ENCODE peak calls at places on chromosome 22, in eight cellular contexts. One of them, this sample, is unnamed.
A peak's percentile ranks its signal among the peaks of the same experiment; 100 is the strongest.

GRCh38 chr22:41833369-41834004 is 582 bp downstream of the SREBF2 start:
- DNase-seq in CD8-positive, alpha-beta T cell: peak; percentile 25
- DNase-seq in NB4: peak; percentile 61
- DNase-seq in upper lobe of right lung: peak; percentile 81
- DNase-seq in kidney: peak; percentile 86
- DNase-seq in coronary artery: peak; percentile 79
- DNase-seq in fibroblast of lung: peak; percentile 45
- DNase-seq in HFFc6: no peak
- DNase-seq in this sample: no peak

GRCh38 chr22:46843691-46844297 is 81.3 kb downstream of the TBC1D22A start:
- DNase-seq in CD8-positive, alpha-beta T cell: no peak
- DNase-seq in NB4: no peak
- DNase-seq in HFFc6: peak; percentile 55
- DNase-seq in kidney: no peak
- DNase-seq in fibroblast of lung: peak; percentile 73
- DNase-seq in upper lobe of right lung: no peak
- DNase-seq in coronary artery: peak; percentile 58
- DNase-seq in this sample: no peak

GRCh38 chr22:17828502-17829080 is 54.3 kb upstream of the BID start:
- DNase-seq in NB4: no peak
- DNase-seq in HFFc6: no peak
- DNase-seq in fibroblast of lung: no peak
- DNase-seq in coronary artery: no peak
- DNase-seq in CD8-positive, alpha-beta T cell: no peak
- DNase-seq in upper lobe of right lung: no peak
- DNase-seq in kidney: no peak
- DNase-seq in this sample: no peak

GRCh38 chr22:42343551-42344081 is 73.2 kb upstream of the TCF20 start:
- DNase-seq in NB4: no peak
- DNase-seq in upper lobe of right lung: no peak
- DNase-seq in coronary artery: no peak
- DNase-seq in HFFc6: no peak
- DNase-seq in kidney: no peak
- DNase-seq in fibroblast of lung: peak; percentile 15
- DNase-seq in CD8-positive, alpha-beta T cell: no peak
- DNase-seq in this sample: no peak

GRCh38 chr22:22463855-22464540 is 44.5 kb downstream of the ZNF280B start:
- DNase-seq in fibroblast of lung: peak; percentile 40
- DNase-seq in coronary artery: no peak
- DNase-seq in upper lobe of right lung: no peak
- DNase-seq in kidney: no peak
- DNase-seq in NB4: peak; percentile 72
- DNase-seq in HFFc6: peak; percentile 43
- DNase-seq in CD8-positive, alpha-beta T cell: peak; percentile 30
- DNase-seq in this sample: peak; percentile 20

GRCh38 chr22:46577361-46578249 is 40.2 kb upstream of the CELSR1 start:
- DNase-seq in upper lobe of right lung: peak; percentile 76
- DNase-seq in CD8-positive, alpha-beta T cell: no peak
- DNase-seq in kidney: peak; percentile 83
- DNase-seq in coronary artery: no peak
- DNase-seq in fibroblast of lung: no peak
- DNase-seq in NB4: peak; percentile 35
- DNase-seq in HFFc6: no peak
- DNase-seq in this sample: no peak

GRCh38 chr22:23097412-23098229 is 27.3 kb downstream of the GNAZ start:
- DNase-seq in HFFc6: no peak
- DNase-seq in coronary artery: no peak
- DNase-seq in CD8-positive, alpha-beta T cell: no peak
- DNase-seq in fibroblast of lung: no peak
- DNase-seq in kidney: no peak
- DNase-seq in upper lobe of right lung: no peak
- DNase-seq in NB4: no peak
- DNase-seq in this sample: no peak

GRCh38 chr22:43001271-43002197 is 13.4 kb downstream of the PACSIN2 start:
- DNase-seq in coronary artery: no peak
- DNase-seq in kidney: no peak
- DNase-seq in fibroblast of lung: peak; percentile 76
- DNase-seq in HFFc6: no peak
- DNase-seq in NB4: peak; percentile 57
- DNase-seq in upper lobe of right lung: no peak
- DNase-seq in CD8-positive, alpha-beta T cell: no peak
- DNase-seq in this sample: no peak

GRCh38 chr22:37454857-37455686 is 27.8 kb upstream of the ELFN2 start:
- DNase-seq in fibroblast of lung: peak; percentile 96
- DNase-seq in upper lobe of right lung: peak; percentile 79
- DNase-seq in coronary artery: no peak
- DNase-seq in NB4: peak; percentile 55
- DNase-seq in kidney: no peak
- DNase-seq in CD8-positive, alpha-beta T cell: no peak
- DNase-seq in HFFc6: peak; percentile 80
- DNase-seq in this sample: no peak

GRCh38 chr22:49412236-49412635 is 415.4 kb downstream of the BRD1 start:
- DNase-seq in fibroblast of lung: no peak
- DNase-seq in upper lobe of right lung: no peak
- DNase-seq in kidney: no peak
- DNase-seq in coronary artery: no peak
- DNase-seq in HFFc6: no peak
- DNase-seq in CD8-positive, alpha-beta T cell: no peak
- DNase-seq in NB4: no peak
- DNase-seq in this sample: no peak

GRCh38 chr22:17536269-17536668 is 27.0 kb upstream of the SLC25A18 start:
- DNase-seq in upper lobe of right lung: no peak
- DNase-seq in CD8-positive, alpha-beta T cell: no peak
- DNase-seq in kidney: no peak
- DNase-seq in fibroblast of lung: peak; percentile 37
- DNase-seq in NB4: no peak
- DNase-seq in HFFc6: no peak
- DNase-seq in coronary artery: peak; percentile 83
- DNase-seq in this sample: no peak

GRCh38 chr22:47269689-47270088 is 507.2 kb downstream of the TBC1D22A start:
- DNase-seq in HFFc6: no peak
- DNase-seq in kidney: no peak
- DNase-seq in coronary artery: no peak
- DNase-seq in NB4: no peak
- DNase-seq in upper lobe of right lung: no peak
- DNase-seq in CD8-positive, alpha-beta T cell: no peak
- DNase-seq in fibroblast of lung: no peak
- DNase-seq in this sample: no peak

GRCh38 chr22:28369849-28370248 is 309.8 kb downstream of the TTC28 start:
- DNase-seq in CD8-positive, alpha-beta T cell: no peak
- DNase-seq in upper lobe of right lung: no peak
- DNase-seq in kidney: no peak
- DNase-seq in HFFc6: no peak
- DNase-seq in coronary artery: no peak
- DNase-seq in fibroblast of lung: no peak
- DNase-seq in NB4: no peak
- DNase-seq in this sample: no peak

GRCh38 chr22:37848587-37849088 is 581 bp upstream of the EIF3L start:
- DNase-seq in HFFc6: no peak
- DNase-seq in NB4: peak; percentile 62
- DNase-seq in kidney: peak; percentile 55
- DNase-seq in upper lobe of right lung: no peak
- DNase-seq in fibroblast of lung: peak; percentile 11
- DNase-seq in coronary artery: no peak
- DNase-seq in CD8-positive, alpha-beta T cell: no peak
- DNase-seq in this sample: no peak

GRCh38 chr22:42288791-42289190 is 18.3 kb upstream of the TCF20 start:
- DNase-seq in upper lobe of right lung: no peak
- DNase-seq in coronary artery: no peak
- DNase-seq in fibroblast of lung: no peak
- DNase-seq in kidney: no peak
- DNase-seq in CD8-positive, alpha-beta T cell: no peak
- DNase-seq in NB4: no peak
- DNase-seq in HFFc6: no peak
- DNase-seq in this sample: no peak

GRCh38 chr22:46072030-46072881 is 78.1 kb upstream of the PPARA start:
- DNase-seq in coronary artery: peak; percentile 81
- DNase-seq in HFFc6: peak; percentile 47
- DNase-seq in kidney: peak; percentile 92
- DNase-seq in upper lobe of right lung: peak; percentile 93
- DNase-seq in CD8-positive, alpha-beta T cell: no peak
- DNase-seq in fibroblast of lung: peak; percentile 69
- DNase-seq in NB4: peak; percentile 74
- DNase-seq in this sample: no peak

GRCh38 chr22:41178425-41178975 is 26.6 kb upstream of the L3MBTL2 start:
- DNase-seq in coronary artery: no peak
- DNase-seq in NB4: no peak
- DNase-seq in fibroblast of lung: no peak
- DNase-seq in HFFc6: no peak
- DNase-seq in upper lobe of right lung: no peak
- DNase-seq in kidney: peak; percentile 68
- DNase-seq in CD8-positive, alpha-beta T cell: no peak
- DNase-seq in this sample: no peak

GRCh38 chr22:19723990-19724827 is 870 bp downstream of the GP1BB start:
- DNase-seq in fibroblast of lung: peak; percentile 40
- DNase-seq in upper lobe of right lung: no peak
- DNase-seq in coronary artery: no peak
- DNase-seq in CD8-positive, alpha-beta T cell: no peak
- DNase-seq in NB4: peak; percentile 72
- DNase-seq in kidney: no peak
- DNase-seq in HFFc6: no peak
- DNase-seq in this sample: no peak
- TF ChIP-seq CTCF in fibroblast of lung: no peak
- TF ChIP-seq CTCF in upper lobe of right lung: no peak
- TF ChIP-seq CTCF in coronary artery: no peak
- TF ChIP-seq CTCF in CD8-positive, alpha-beta T cell: peak; percentile 24
- TF ChIP-seq CTCF in NB4: peak; percentile 21
- TF ChIP-seq CTCF in kidney: no peak
- TF ChIP-seq CTCF in HFFc6: no peak
- TF ChIP-seq CTCF in this sample: no peak

DNA sequence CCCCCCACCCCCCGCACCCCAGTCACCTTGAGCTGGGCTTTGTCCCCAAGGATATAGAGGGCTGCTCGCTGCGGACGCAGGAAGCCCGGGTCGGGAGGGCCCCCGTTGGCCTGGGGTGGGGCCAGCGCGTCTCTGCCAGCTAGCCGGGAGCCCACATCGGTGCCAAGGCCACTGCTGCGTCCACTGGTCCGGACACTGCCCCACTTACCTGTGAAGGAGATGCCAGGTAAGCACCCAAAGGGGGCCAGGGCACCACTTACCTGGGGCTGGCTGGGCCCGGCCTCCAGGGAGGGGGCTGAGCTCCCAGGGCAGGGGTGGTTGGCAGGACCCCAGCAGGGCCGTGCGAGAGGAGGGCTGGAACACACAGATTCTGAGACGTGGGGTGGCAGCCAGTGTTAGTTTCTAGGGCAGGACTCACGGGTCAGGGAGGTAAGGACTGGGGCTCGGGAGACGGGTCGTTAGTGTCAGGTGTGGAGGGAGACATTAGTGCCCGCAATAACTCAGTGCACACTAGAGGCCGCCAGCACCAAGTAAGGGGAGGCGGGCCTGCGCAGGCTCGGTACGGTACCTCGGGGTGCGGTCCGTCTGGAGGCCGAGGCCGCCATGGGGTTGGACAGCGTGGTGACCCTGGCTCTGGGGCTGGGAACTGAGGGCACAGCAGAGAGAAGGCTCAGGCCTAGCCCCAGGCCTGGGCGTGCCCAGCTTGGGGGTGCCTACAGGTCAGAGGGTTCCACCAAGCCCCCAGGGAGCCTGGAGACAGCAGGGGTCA is 18.2 kb downstream of the SBF1 start:
- DNase-seq in CD8-positive, alpha-beta T cell: no peak
- DNase-seq in HFFc6: no peak
- DNase-seq in kidney: no peak
- DNase-seq in coronary artery: no peak
- DNase-seq in fibroblast of lung: no peak
- DNase-seq in upper lobe of right lung: no peak
- DNase-seq in NB4: no peak
- DNase-seq in this sample: no peak
- TF ChIP-seq CTCF in CD8-positive, alpha-beta T cell: no peak
- TF ChIP-seq CTCF in HFFc6: peak; percentile 44
- TF ChIP-seq CTCF in kidney: no peak
- TF ChIP-seq CTCF in coronary artery: no peak
- TF ChIP-seq CTCF in fibroblast of lung: no peak
- TF ChIP-seq CTCF in upper lobe of right lung: no peak
- TF ChIP-seq CTCF in NB4: peak; percentile 1
- TF ChIP-seq CTCF in this sample: no peak

DNA sequence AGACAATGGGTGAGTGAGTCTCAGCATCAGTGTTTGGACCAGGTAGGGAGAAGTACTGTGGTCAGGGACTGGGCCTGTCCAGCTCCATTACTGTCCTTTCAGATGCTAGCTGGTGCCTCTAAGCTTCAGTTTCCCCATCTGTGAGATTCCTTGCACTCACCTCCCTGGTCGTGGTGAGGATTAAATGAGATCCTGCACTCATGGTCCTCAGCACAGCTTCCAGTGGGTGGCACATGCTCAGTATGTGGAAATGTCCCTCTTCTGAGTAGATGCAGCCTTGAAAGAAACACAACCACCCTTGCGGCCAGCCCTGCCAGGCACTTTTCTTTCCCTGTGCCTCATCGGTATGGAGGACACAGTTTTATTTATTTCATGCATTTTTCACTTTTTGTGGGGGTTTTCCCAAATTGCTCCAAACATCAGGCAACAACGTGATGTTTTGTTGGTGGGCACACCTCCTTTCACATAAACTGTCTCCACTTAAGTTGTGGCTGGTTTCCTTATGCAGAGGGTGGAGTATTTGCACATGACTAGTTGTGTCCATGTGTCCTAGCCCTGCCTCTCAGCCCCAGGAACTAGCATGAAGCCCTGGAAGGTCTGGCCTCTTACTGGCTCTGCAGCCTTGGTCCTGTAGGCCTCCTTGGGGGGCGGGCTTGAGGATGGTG is 1.1 kb downstream of the LZTR1 start:
- DNase-seq in coronary artery: no peak
- DNase-seq in CD8-positive, alpha-beta T cell: no peak
- DNase-seq in upper lobe of right lung: no peak
- DNase-seq in NB4: no peak
- DNase-seq in fibroblast of lung: no peak
- DNase-seq in HFFc6: no peak
- DNase-seq in kidney: no peak
- DNase-seq in this sample: no peak
- TF ChIP-seq CTCF in coronary artery: no peak
- TF ChIP-seq CTCF in CD8-positive, alpha-beta T cell: no peak
- TF ChIP-seq CTCF in upper lobe of right lung: no peak
- TF ChIP-seq CTCF in NB4: no peak
- TF ChIP-seq CTCF in fibroblast of lung: no peak
- TF ChIP-seq CTCF in HFFc6: no peak
- TF ChIP-seq CTCF in kidney: no peak
- TF ChIP-seq CTCF in this sample: no peak

DNA sequence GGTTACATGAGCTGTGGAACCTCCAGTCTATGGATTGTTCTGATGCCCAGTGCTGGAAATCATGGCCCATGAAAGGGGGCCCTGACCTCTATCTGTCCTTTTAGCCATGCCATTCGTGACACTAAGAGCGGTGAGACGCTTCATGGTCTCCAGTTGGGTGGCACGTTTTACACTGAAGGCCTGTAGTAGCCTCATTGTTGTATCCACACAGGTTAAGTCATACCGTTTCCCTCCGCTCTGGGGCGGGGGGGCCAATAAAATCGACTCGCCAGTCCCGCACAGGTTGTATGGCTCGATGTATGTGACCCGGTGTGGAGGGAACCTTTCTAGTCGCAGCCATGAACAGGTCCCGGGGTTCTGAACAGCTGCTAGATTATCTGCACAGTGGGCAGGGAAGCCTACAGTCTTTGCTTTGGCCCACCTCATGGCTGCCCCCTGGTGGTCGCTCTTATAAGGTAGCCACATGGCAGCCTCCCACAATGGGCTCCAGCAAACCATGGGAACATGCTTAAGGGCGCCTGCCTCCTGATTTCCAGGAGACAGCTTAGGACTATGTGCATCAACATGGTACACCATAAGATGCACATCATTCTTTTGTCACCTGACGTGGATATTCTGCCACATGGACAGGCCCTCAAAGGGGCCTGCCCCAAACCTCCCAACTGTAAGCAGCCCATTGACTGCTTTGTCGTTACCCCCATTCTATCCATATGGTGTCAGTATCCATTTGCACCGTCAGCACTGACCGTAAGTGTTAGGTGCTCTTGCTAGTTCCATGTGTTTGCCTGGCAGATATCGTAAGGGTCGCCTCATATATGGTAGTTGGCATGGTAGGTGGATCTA is 19.7 kb upstream of the APOL3 start:
- DNase-seq in fibroblast of lung: peak; percentile 35
- DNase-seq in HFFc6: peak; percentile 45
- DNase-seq in NB4: peak; percentile 68
- DNase-seq in CD8-positive, alpha-beta T cell: peak; percentile 86
- DNase-seq in upper lobe of right lung: peak; percentile 91
- DNase-seq in coronary artery: no peak
- DNase-seq in kidney: peak; percentile 92
- DNase-seq in this sample: no peak
- TF ChIP-seq CTCF in fibroblast of lung: peak; percentile 73
- TF ChIP-seq CTCF in HFFc6: peak; percentile 96
- TF ChIP-seq CTCF in NB4: peak; percentile 72
- TF ChIP-seq CTCF in CD8-positive, alpha-beta T cell: peak; percentile 84
- TF ChIP-seq CTCF in upper lobe of right lung: peak; percentile 94
- TF ChIP-seq CTCF in coronary artery: peak; percentile 80
- TF ChIP-seq CTCF in kidney: peak; percentile 96
- TF ChIP-seq CTCF in this sample: peak; percentile 86